ENCODE peak calls at places on chromosome 1, in five cellular contexts. Y is GM20000, L is EH, O is WTC11, K is glomerular endothelial cell. G is an unnamed sample.

GRCh38 chr1:203287896-203288295 is 17.4 kb upstream of the BTG2 start:
- DNase-seq in O (no peak), L (no peak), K (no peak), Y (no peak), G (no peak)

GRCh38 chr1:16988210-16988609 is 7.8 kb upstream of the MFAP2 start:
- DNase-seq in O (no peak), K (no peak), Y (no peak), L (no peak), G (no peak)

GRCh38 chr1:85121744-85122143 is 73.4 kb upstream of the MCOLN3 start:
- DNase-seq in O (no peak), Y (no peak), K (no peak), L (no peak), G (no peak)

GRCh38 chr1:94276900-94277581 is 39.7 kb upstream of the ARHGAP29 start:
- DNase-seq in K (no peak), Y (no peak), L (no peak), O (no peak), G (no peak)

GRCh38 chr1:79575424-79575823 is 568.9 kb upstream of the ADGRL4 start:
- DNase-seq in K (peak), O (no peak), Y (no peak), L (no peak), G (no peak)

GRCh38 chr1:39737546-39738169 is 1.0 kb upstream of the PPIE start:
- DNase-seq in K (no peak), O (no peak), L (peak), Y (no peak), G (no peak)

GRCh38 chr1:117362986-117363385 is 4.3 kb upstream of the MAN1A2 start:
- DNase-seq in L (no peak), O (no peak), Y (no peak), K (no peak), G (no peak)

GRCh38 chr1:92310185-92310597 is 11.3 kb downstream of the RPAP2 start:
- DNase-seq in O (no peak), K (no peak), Y (peak), L (peak), G (no peak)

GRCh38 chr1:179926494-179927205 is 28.0 kb upstream of the CEP350 start:
- DNase-seq in Y (no peak), L (peak), K (no peak), O (no peak), G (no peak)

GRCh38 chr1:155008015-155008941 is 5.7 kb downstream of the ZBTB7B start:
- DNase-seq in L (no peak), Y (no peak), K (no peak), O (peak), G (no peak)

GRCh38 chr1:27576846-27577245 is 27.1 kb downstream of the AHDC1 start:
- DNase-seq in Y (no peak), K (no peak), L (no peak), O (no peak), G (no peak)

GRCh38 chr1:209823143-209824041 is 4.4 kb upstream of the UTP25 start:
- DNase-seq in Y (peak), O (no peak), K (peak), L (peak), G (no peak)

GRCh38 chr1:19468397-19468956 is 16.9 kb downstream of the CAPZB start:
- DNase-seq in O (no peak), Y (no peak), K (no peak), L (no peak), G (no peak)

GRCh38 chr1:40745180-40745579 is 38.4 kb upstream of the KCNQ4 start:
- DNase-seq in O (no peak), L (peak), K (no peak), Y (no peak), G (no peak)

GRCh38 chr1:106613861-106614260 is 442.6 kb upstream of the PRMT6 start:
- DNase-seq in O (no peak), L (no peak), Y (no peak), K (no peak), G (no peak)

GRCh38 chr1:67843335-67843734 is 10.1 kb upstream of the GNG12 start:
- DNase-seq in Y (no peak), L (peak), O (no peak), K (no peak), G (no peak)

GRCh38 chr1:53293123-53293522 is 34.7 kb downstream of the LRP8 start:
- DNase-seq in L (peak), K (no peak), Y (no peak), O (no peak), G (no peak)

GRCh38 chr1:25572708-25573590 is 29.5 kb downstream of the LDLRAP1 start:
- DNase-seq in O (peak), K (no peak), L (peak), Y (peak), G (peak)

GRCh38 chr1:219460561-219461511 is 152.1 kb downstream of the ZC3H11B start:
- DNase-seq in Y (peak), O (no peak), K (no peak), L (peak), G (no peak)

GRCh38 chr1:218996362-218996761 is 177.3 kb upstream of the LYPLAL1 start:
- DNase-seq in Y (no peak), K (no peak), L (peak), O (no peak), G (no peak)

GRCh38 chr1:101250656-101251272 is 13.9 kb downstream of the S1PR1 start:
- DNase-seq in O (no peak), L (peak), Y (no peak), K (no peak), G (no peak)

GRCh38 chr1:240878631-240879030 is 266.7 kb upstream of the GREM2 start:
- DNase-seq in O (no peak), K (no peak), L (peak), Y (no peak), G (no peak)

GRCh38 chr1:202306535-202307345 is 35.0 kb downstream of the UBE2T start:
- DNase-seq in K (no peak), O (no peak), L (no peak), Y (no peak), G (peak)

GRCh38 chr1:185287451-185287850 is 29.6 kb downstream of the IVNS1ABP start:
- DNase-seq in O (no peak), K (no peak), Y (no peak), L (no peak), G (no peak)

GRCh38 chr1:200496937-200497336 is 87.1 kb upstream of the ZNF281 start:
- DNase-seq in O (no peak), Y (no peak), L (peak), K (no peak), G (no peak)

GRCh38 chr1:48617227-48617626 is 145.2 kb upstream of the SPATA6 start:
- DNase-seq in L (peak), Y (no peak), K (no peak), O (no peak), G (no peak)

GRCh38 chr1:112882271-112882744 is 73.7 kb downstream of the SLC16A1 start:
- DNase-seq in O (no peak), L (peak), K (no peak), Y (no peak), G (no peak)

GRCh38 chr1:168623003-168623828 is 46.8 kb downstream of the XCL1 start:
- DNase-seq in O (no peak), Y (no peak), L (peak), K (no peak), G (no peak)

GRCh38 chr1:1132928-1133750 is 17.2 kb upstream of the C1orf159 start:
- DNase-seq in O (no peak), K (no peak), Y (no peak), L (no peak), G (no peak)

GRCh38 chr1:20037877-20038276 is 32.1 kb upstream of the PLA2G5 start:
- DNase-seq in K (no peak), O (peak), L (peak), Y (no peak), G (no peak)

GRCh38 chr1:219465247-219466093 is 147.4 kb downstream of the ZC3H11B start:
- DNase-seq in K (no peak), O (no peak), Y (peak), L (peak), G (no peak)

GRCh38 chr1:162905174-162905573 is 44.2 kb upstream of the CCDC190 start:
- DNase-seq in O (no peak), L (peak), Y (no peak), K (no peak), G (no peak)

GRCh38 chr1:26020390-26020789 is 1.2 kb upstream of the EXTL1 start:
- DNase-seq in K (no peak), O (no peak), Y (no peak), L (peak), G (peak)